ENCODE peak calls at places on chromosomes 6 and 20, in five cellular contexts. V is A549, M is HCT116, R is K562, H is HepG2. W is an unnamed sample.

GRCh38 chr20:7171911-7172310 is 404.4 kb downstream of the BMP2 start:
- DNase-seq in V (no peak), M (no peak), R (no peak), H (no peak), W (no peak)

GRCh38 chr6:80725156-80725930 is 618.9 kb downstream of the BCKDHB start:
- DNase-seq in V (no peak), M (no peak), R (no peak), H (no peak), W (no peak)

GRCh38 chr20:16301981-16302380 is 271.3 kb downstream of the KIF16B start:
- DNase-seq in V (no peak), M (no peak), R (no peak), H (no peak), W (no peak)

GRCh38 chr6:38179300-38179699 is 359.8 kb downstream of the ZFAND3 start:
- DNase-seq in V (no peak), M (no peak), R (no peak), H (no peak), W (no peak)

GRCh38 chr20:45578151-45578660 is 878 bp downstream of the WFDC8 start:
- DNase-seq in V (no peak), M (no peak), R (no peak), H (no peak), W (no peak)

GRCh38 chr6:689223-689622 is 3.7 kb downstream of the EXOC2 start:
- DNase-seq in V (no peak), M (no peak), R (no peak), H (no peak), W (no peak)

GRCh38 chr20:46088409-46089075 is 1.2 kb downstream of the NCOA5 start:
- DNase-seq in V (peak), M (no peak), R (peak), H (peak), W (peak)

GRCh38 chr6:31727717-31728671 is 1.1 kb downstream of the DDAH2 start:
- DNase-seq in V (no peak), M (no peak), R (no peak), H (no peak), W (no peak)

GRCh38 chr20:50467618-50468373 is 42.4 kb upstream of the PTPN1 start:
- DNase-seq in V (peak), M (peak), R (peak), H (peak), W (peak)

GRCh38 chr20:62066339-62066982 is 780 bp upstream of the TAF4 start:
- DNase-seq in V (peak), M (no peak), R (peak), H (peak), W (peak)

GRCh38 chr20:58229198-58229802 is 847 bp upstream of the ANKRD60 start:
- DNase-seq in V (no peak), M (no peak), R (no peak), H (no peak), W (no peak)

GRCh38 chr20:64121586-64121985 is 14.2 kb upstream of the NPBWR2 start:
- DNase-seq in V (no peak), M (no peak), R (no peak), H (no peak), W (no peak)

GRCh38 chr6:52641826-52642225 is 29.1 kb upstream of the TMEM14A start:
- DNase-seq in V (no peak), M (no peak), R (peak), H (no peak), W (peak)

GRCh38 chr6:21639316-21639715 is 45.8 kb downstream of the SOX4 start:
- DNase-seq in V (no peak), M (no peak), R (no peak), H (no peak), W (no peak)

GRCh38 chr6:68045193-68045592 is 589.9 kb upstream of the ADGRB3 start:
- DNase-seq in V (no peak), M (no peak), R (no peak), H (no peak), W (no peak)

GRCh38 chr20:13220194-13220856 is 749 bp upstream of the ISM1 start:
- DNase-seq in V (peak), M (no peak), R (no peak), H (no peak), W (no peak)

GRCh38 chr6:115899883-115900282 is 160.8 kb downstream of the FRK start:
- DNase-seq in V (no peak), M (no peak), R (no peak), H (no peak), W (peak)

GRCh38 chr20:25286917-25287316 is 39.0 kb downstream of the PYGB start:
- DNase-seq in V (no peak), M (no peak), R (no peak), H (no peak), W (no peak)

GRCh38 chr6:28371706-28372451 is 22.1 kb downstream of the ZKSCAN3 start:
- DNase-seq in V (no peak), M (no peak), R (peak), H (no peak), W (no peak)

GRCh38 chr6:140857734-140858380 is 1274.9 kb upstream of the GJE1 start:
- DNase-seq in V (peak), M (peak), R (no peak), H (no peak), W (peak)

GRCh38 chr6:49497308-49497707 is 2.4 kb upstream of the GLYATL3 start:
- DNase-seq in V (no peak), M (no peak), R (no peak), H (no peak), W (no peak)

GRCh38 chr6:123806561-123806960 is 2.9 kb downstream of the NKAIN2 start:
- DNase-seq in V (no peak), M (no peak), R (no peak), H (no peak), W (no peak)

GRCh38 chr6:42420741-42421140 is 31.0 kb downstream of the TRERF1 start:
- DNase-seq in V (no peak), M (no peak), R (no peak), H (no peak), W (no peak)

GRCh38 chr6:79269877-79270276 is 35.4 kb upstream of the HMGN3 start:
- DNase-seq in V (peak), M (no peak), R (peak), H (no peak), W (peak)

GRCh38 chr6:11971154-11971553 is 41.0 kb upstream of the HIVEP1 start:
- DNase-seq in V (no peak), M (no peak), R (no peak), H (no peak), W (no peak)

GRCh38 chr6:2498224-2498623 is 252.5 kb downstream of the MYLK4 start:
- DNase-seq in V (no peak), M (no peak), R (no peak), H (no peak), W (no peak)

GRCh38 chr20:63440366-63440955 is 32.0 kb downstream of the KCNQ2 start:
- DNase-seq in V (no peak), M (no peak), R (no peak), H (no peak), W (no peak)

GRCh38 chr6:149095842-149096241 is 221.7 kb upstream of the TAB2 start:
- DNase-seq in V (no peak), M (no peak), R (no peak), H (no peak), W (peak)

GRCh38 chr20:47296950-47297349 is 59.5 kb downstream of the ZMYND8 start:
- DNase-seq in V (peak), M (no peak), R (peak), H (no peak), W (peak)

GRCh38 chr20:4341804-4342560 is 326.6 kb upstream of the RNF24 start:
- DNase-seq in V (no peak), M (no peak), R (no peak), H (no peak), W (no peak)

GRCh38 chr6:34551720-34552119 is 4.4 kb downstream of the SPDEF start:
- DNase-seq in V (no peak), M (no peak), R (no peak), H (no peak), W (no peak)

GRCh38 chr6:109892451-109893435 is 85.4 kb upstream of the GPR6 start:
- DNase-seq in V (no peak), M (peak), R (no peak), H (no peak), W (no peak)

GRCh38 chr6:53735896-53736295 is 58.9 kb upstream of the LRRC1 start:
- DNase-seq in V (no peak), M (no peak), R (no peak), H (no peak), W (no peak)

GRCh38 chr20:891121-892080 is 24.7 kb downstream of the ANGPT4 start:
- DNase-seq in V (no peak), M (no peak), R (no peak), H (no peak), W (peak)

GRCh38 chr6:56840467-56841371 is 114.2 kb upstream of the BEND6 start:
- DNase-seq in V (peak), M (no peak), R (no peak), H (peak), W (no peak)

GRCh38 chr6:132814716-132815570 is 574 bp downstream of the RPS12 start:
- DNase-seq in V (no peak), M (no peak), R (peak), H (peak), W (peak)

GRCh38 chr6:39669943-39670342 is 55.3 kb downstream of the KIF6 start:
- DNase-seq in V (no peak), M (no peak), R (no peak), H (no peak), W (no peak)

GRCh38 chr20:21004386-21005076 is 101.6 kb downstream of the LINC00237 start:
- DNase-seq in V (no peak), M (no peak), R (no peak), H (peak), W (no peak)

GRCh38 chr20:32203556-32204484 is 3.7 kb downstream of the PLAGL2 start:
- DNase-seq in V (no peak), M (no peak), R (peak), H (no peak), W (no peak)

DNA sequence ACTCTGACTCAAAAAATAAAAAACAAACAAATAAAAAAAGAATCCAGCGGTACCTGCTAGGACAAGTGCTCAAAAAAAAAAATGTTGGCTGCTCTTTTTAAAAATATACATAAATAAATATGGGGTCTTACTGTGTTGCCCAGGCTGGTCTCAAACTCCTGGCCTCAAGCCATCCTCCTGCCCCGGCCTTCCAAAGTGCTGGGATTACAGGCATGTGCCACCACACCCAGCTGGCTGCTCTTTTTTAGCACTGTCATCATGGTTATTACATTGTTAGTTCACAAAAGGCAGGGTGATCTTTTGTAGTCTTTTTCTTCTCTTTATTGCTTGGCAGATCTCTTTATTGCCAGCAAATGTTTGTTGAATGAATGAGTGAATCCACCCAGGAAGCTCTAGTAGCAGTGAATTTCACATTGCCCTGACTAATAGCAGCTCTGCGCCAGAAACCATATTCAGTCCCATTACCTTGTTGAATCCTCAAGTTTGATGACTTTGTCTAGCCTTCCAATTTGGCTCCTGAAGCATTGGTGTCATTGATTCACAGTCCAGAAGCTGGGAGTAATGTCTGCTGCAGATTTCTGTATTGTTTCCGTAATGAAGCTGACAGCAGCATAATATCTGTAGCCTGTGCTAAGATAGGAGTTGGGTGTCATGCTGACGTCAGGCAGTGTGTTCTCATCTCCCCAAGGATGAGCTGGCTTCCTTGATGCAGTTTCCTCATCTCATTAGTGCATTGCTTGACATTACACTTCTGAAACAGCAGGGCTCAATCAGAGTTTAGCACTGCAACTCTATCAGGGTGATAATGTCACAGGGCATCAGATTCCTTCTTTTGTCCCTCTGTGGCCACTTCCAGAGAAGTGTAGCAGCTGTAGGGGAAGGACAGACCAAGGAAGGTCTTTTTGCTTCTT is 84.9 kb upstream of the TGM3 start:
- DNase-seq in V (peak), M (no peak), R (peak), H (no peak), W (peak)
- TF ChIP-seq CTCF in V (no peak), M (no peak), R (no peak), H (no peak), W (no peak)

GRCh38 chr6:145022199-145022782 is 713.0 kb downstream of the EPM2A start:
- DNase-seq in V (no peak), M (no peak), R (no peak), H (no peak), W (no peak)

GRCh38 chr6:145023116-145023726 is 712.1 kb downstream of the EPM2A start:
- DNase-seq in V (no peak), M (no peak), R (no peak), H (no peak), W (no peak)

GRCh38 chr6:145020114-145020513 is 715.2 kb downstream of the EPM2A start:
- DNase-seq in V (no peak), M (no peak), R (no peak), H (no peak), W (no peak)

GRCh38 chr6:145018027-145018426 is 717.3 kb downstream of the EPM2A start:
- DNase-seq in V (no peak), M (no peak), R (no peak), H (no peak), W (no peak)

DNA sequence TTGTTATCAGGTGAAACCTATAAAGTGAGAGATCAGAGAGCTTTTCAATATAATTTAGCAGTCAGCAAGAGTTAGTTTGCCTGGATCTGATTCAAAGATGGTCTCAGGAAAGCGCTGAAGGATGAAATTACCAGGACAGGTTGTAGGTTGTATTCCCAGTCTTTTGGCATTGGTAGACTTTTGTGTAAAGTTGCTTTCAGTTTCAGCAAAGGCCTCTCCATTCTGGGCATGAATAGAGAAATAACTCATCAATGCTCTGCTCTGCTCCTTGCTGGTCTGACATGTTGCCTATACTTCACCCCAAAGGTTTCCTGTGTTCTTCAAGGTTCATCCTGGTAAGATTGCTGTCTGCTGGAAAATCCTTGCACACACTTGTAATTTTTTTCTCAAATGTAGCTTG is 714.8 kb downstream of the EPM2A start:
- DNase-seq in V (no peak), M (no peak), R (no peak), H (no peak), W (no peak)
- TF ChIP-seq POLR2A in V (no peak), M (no peak), R (no peak), H (no peak), W (no peak)

DNA sequence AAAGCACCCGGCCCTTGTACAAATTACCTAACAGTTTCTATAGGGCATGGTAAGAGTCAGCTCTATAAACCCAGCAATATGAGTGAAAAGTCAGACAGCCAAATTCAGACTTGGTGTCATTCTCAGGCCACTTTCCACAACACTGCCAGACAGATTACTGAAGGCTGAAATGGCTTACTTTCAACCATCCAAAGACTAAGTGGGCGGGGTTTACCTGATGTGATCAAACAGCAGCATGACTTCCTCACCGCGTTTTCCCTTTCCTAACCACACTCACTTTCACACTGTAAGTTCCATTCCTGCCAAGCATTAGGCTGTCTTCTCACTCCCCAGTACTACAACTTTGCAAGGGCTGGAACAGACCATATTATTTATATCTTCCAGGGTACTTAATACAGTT is 85.9 kb downstream of the SMLR1 start:
- DNase-seq in V (no peak), M (no peak), R (peak), H (no peak), W (no peak)
- TF ChIP-seq MAX in V (no peak), M (no peak), R (no peak), H (no peak), W (no peak)

GRCh38 chr6:25138697-25139051 is 140.5 kb upstream of the CARMIL1 start:
- DNase-seq in V (no peak), M (no peak), R (no peak), H (no peak), W (peak)
- TF ChIP-seq CTCF in V (no peak), M (no peak), R (no peak), H (no peak), W (no peak)

DNA sequence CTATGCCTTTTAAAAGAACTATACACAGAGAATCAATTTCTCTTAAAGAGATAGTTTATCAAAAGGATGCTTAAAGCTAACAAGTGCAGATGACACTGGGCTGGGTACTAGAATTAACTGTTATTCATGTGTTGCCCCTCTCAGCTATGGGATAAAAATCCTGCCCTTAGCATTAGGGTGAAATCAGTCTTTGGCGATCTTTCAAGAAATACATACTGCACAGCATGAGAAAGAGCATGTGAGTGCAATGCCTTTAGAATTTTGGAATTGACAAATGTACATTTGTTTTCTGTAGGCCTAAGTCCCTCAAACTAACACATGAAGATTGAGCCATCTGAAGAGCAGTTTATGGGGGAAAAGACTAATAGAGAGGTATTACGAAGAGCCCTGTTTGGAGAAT is 115.4 kb downstream of the ZFP64 start:
- DNase-seq in V (no peak), M (no peak), R (no peak), H (no peak), W (no peak)
- TF ChIP-seq POLR2A in V (no peak), M (no peak), R (no peak), H (no peak), W (no peak)